ENCODE peak calls at places on chromosome 19, in nine cellular contexts. T, R, C, S, N, Y, B, Q and O are unnamed samples.

GRCh38 chr19:33676999-33677665 is 55.4 kb downstream of the CHST8 start:
- DNase-seq in T (no peak), R (no peak), C (no peak), S (no peak), N (no peak), Y (no peak), B (no peak), Q (no peak), O (no peak)

GRCh38 chr19:11849264-11849615 is 714 bp downstream of the ZNF439 start:
- DNase-seq in T (peak; percentile 2), R (no peak), C (no peak), S (no peak), N (no peak), Y (peak; percentile 79), B (no peak), Q (no peak), O (peak; percentile 18)

GRCh38 chr19:34676697-34677385 is at the start of gene SCGB2B2:
- DNase-seq in T (peak; percentile 84), R (no peak), C (no peak), S (no peak), N (no peak), Y (peak; percentile 77), B (peak; percentile 53), Q (no peak), O (no peak)

GRCh38 chr19:36973021-36973843 is 57.1 kb downstream of the ZNF568 start:
- DNase-seq in T (peak; percentile 90), R (no peak), C (peak; percentile 44), S (peak; percentile 61), N (peak; percentile 64), Y (no peak), B (peak; percentile 83), Q (peak; percentile 70), O (peak; percentile 90)

GRCh38 chr19:29404951-29405727 is 120.7 kb upstream of the VSTM2B start:
- DNase-seq in T (peak; percentile 32), R (no peak), C (no peak), S (no peak), N (no peak), Y (no peak), B (peak; percentile 62), Q (no peak), O (no peak)

GRCh38 chr19:32976223-32976805 is 4.3 kb downstream of the FAAP24 start:
- DNase-seq in T (peak; percentile 76), R (no peak), C (peak; percentile 23), S (peak; percentile 14), N (peak; percentile 51), Y (peak; percentile 64), B (peak; percentile 78), Q (peak; percentile 66), O (peak; percentile 66)

GRCh38 chr19:29831041-29831548 is 19.3 kb downstream of the CCNE1 start:
- DNase-seq in T (no peak), R (no peak), C (no peak), S (no peak), N (no peak), Y (no peak), B (no peak), Q (no peak), O (no peak)

GRCh38 chr19:3515891-3516422 is 9.8 kb downstream of the FZR1 start:
- DNase-seq in T (no peak), R (no peak), C (no peak), S (no peak), N (no peak), Y (no peak), B (no peak), Q (no peak), O (no peak)

GRCh38 chr19:45403781-45404556 is 900 bp downstream of the PPP1R13L start:
- DNase-seq in T (peak; percentile 74), R (no peak), C (no peak), S (no peak), N (peak; percentile 48), Y (peak; percentile 79), B (peak; percentile 60), Q (peak; percentile 54), O (no peak)

GRCh38 chr19:57052102-57052501 is 67.7 kb upstream of the USP29 start:
- DNase-seq in T (no peak), R (no peak), C (no peak), S (no peak), N (no peak), Y (no peak), B (no peak), Q (no peak), O (peak; percentile 7)

GRCh38 chr19:40754611-40755247 is 3.7 kb downstream of the SNRPA start:
- DNase-seq in T (no peak), R (no peak), C (no peak), S (no peak), N (peak; percentile 60), Y (no peak), B (no peak), Q (peak; percentile 54), O (no peak)